ENCODE peak calls at places on chromosomes 4 and X, in nine cellular contexts. E, Z, S, J, K, O, N, H and Y are unnamed samples.

GRCh38 chr4:8332891-8333331 is 63.4 kb downstream of the HTRA3 start:
- DNase-seq in E (no peak), Z (no peak), J (peak; percentile 72), N (no peak), H (no peak), S (no peak), K (no peak), O (no peak), Y (no peak)

GRCh38 chr4:142408003-142408441 is 438.1 kb downstream of the INPP4B start:
- DNase-seq in E (no peak), K (peak; percentile 92), H (no peak), Z (no peak), J (no peak), O (peak; percentile 42), N (peak; percentile 79), S (peak; percentile 61), Y (peak; percentile 89)

GRCh38 chr4:84585276-84585675 is 2.3 kb downstream of the CDS1 start:
- DNase-seq in N (no peak), O (no peak), S (no peak), H (no peak), E (no peak), J (no peak), Z (no peak), K (no peak), Y (no peak)

GRCh38 chr4:83558693-83559092 is 22.8 kb downstream of the GPAT3 start:
- DNase-seq in J (no peak), S (peak; percentile 32), K (no peak), H (no peak), O (no peak), Z (no peak), N (peak; percentile 58), E (no peak), Y (peak; percentile 33)

GRCh38 chrX:74291577-74291963 is 12.4 kb upstream of the ZCCHC13 start:
- DNase-seq in N (no peak), Z (no peak), O (no peak), J (no peak), K (no peak), E (no peak), S (no peak), H (no peak), Y (no peak)

GRCh38 chrX:80285131-80285773 is 135.0 kb upstream of the TENT5D start:
- DNase-seq in J (no peak), H (peak; percentile 3), Z (no peak), N (peak; percentile 40), K (no peak), O (peak; percentile 31), S (no peak), E (no peak), Y (peak; percentile 16)

GRCh38 chrX:71100581-71101505 is 5.2 kb downstream of the FOXO4 start:
- DNase-seq in O (no peak), H (no peak), E (no peak), K (no peak), Z (no peak), S (no peak), N (no peak), J (no peak), Y (no peak)

GRCh38 chr4:146029939-146030710 is 91.5 kb upstream of the ZNF827 start:
- DNase-seq in J (no peak), S (peak; percentile 23), E (no peak), K (no peak), O (peak; percentile 43), Z (peak; percentile 21), H (peak; percentile 75), N (no peak), Y (no peak)

GRCh38 chrX:81338924-81339323 is 137.0 kb downstream of the SH3BGRL start:
- DNase-seq in S (no peak), J (no peak), N (no peak), Z (no peak), O (no peak), H (no peak), E (no peak), K (no peak), Y (no peak)

GRCh38 chr4:107210450-107211239 is 174.5 kb upstream of the DKK2 start:
- DNase-seq in H (no peak), S (peak; percentile 24), Z (no peak), O (no peak), J (no peak), N (peak; percentile 66), E (no peak), K (peak; percentile 35), Y (peak; percentile 42)

GRCh38 chr4:64883087-64883926 is 474.1 kb upstream of the TECRL start:
- DNase-seq in O (no peak), H (no peak), S (no peak), E (no peak), Z (no peak), N (no peak), J (no peak), K (no peak), Y (no peak)

GRCh38 chr4:64882311-64883086 is 473.2 kb upstream of the TECRL start:
- DNase-seq in N (no peak), Z (no peak), J (no peak), H (no peak), E (no peak), O (no peak), K (no peak), S (no peak), Y (no peak)

GRCh38 chr4:64880557-64880956 is 471.3 kb upstream of the TECRL start:
- DNase-seq in K (no peak), O (no peak), J (no peak), S (no peak), E (no peak), H (no peak), Z (no peak), N (no peak), Y (no peak)
- TF ChIP-seq CTCF in K (no peak), O (no peak), J (no peak), S (no peak), E (no peak), H (no peak), Z (no peak), N (no peak), Y (no peak)

GRCh38 chr4:121656269-121656641 is 40.5 kb downstream of the ANXA5 start:
- DNase-seq in H (peak; percentile 47), N (peak; percentile 88), K (peak; percentile 41), E (no peak), S (peak; percentile 93), O (peak; percentile 72), Z (peak; percentile 17), J (no peak), Y (peak; percentile 90)
- TF ChIP-seq CTCF in H (peak; percentile 58), N (peak; percentile 57), K (peak; percentile 38), E (no peak), S (peak; percentile 65), O (peak; percentile 56), Z (peak; percentile 39), J (no peak), Y (peak; percentile 53)

GRCh38 chrX:48815266-48815665 is 11.0 kb upstream of the ERAS start:
- DNase-seq in J (no peak), S (no peak), N (no peak), E (no peak), Z (no peak), H (no peak), K (no peak), O (no peak), Y (no peak)
- TF ChIP-seq CTCF in J (no peak), S (no peak), N (no peak), E (no peak), Z (no peak), H (no peak), K (no peak), O (no peak), Y (no peak)

GRCh38 chr4:41727861-41728570 is 20.5 kb downstream of the PHOX2B start:
- DNase-seq in J (no peak), H (no peak), O (no peak), S (no peak), E (no peak), N (no peak), K (no peak), Z (no peak), Y (no peak)

GRCh38 chr4:41728571-41728908 is 20.0 kb downstream of the PHOX2B start:
- DNase-seq in H (no peak), S (peak; percentile 58), E (no peak), Z (no peak), K (no peak), O (no peak), J (no peak), N (no peak), Y (no peak)

GRCh38 chr4:41722171-41722570 is 26.4 kb downstream of the PHOX2B start:
- DNase-seq in H (no peak), S (peak; percentile 31), K (no peak), Z (no peak), N (no peak), O (no peak), E (no peak), J (no peak), Y (no peak)

GRCh38 chr4:41723286-41723685 is 25.2 kb downstream of the PHOX2B start:
- DNase-seq in K (no peak), H (no peak), Z (no peak), S (no peak), J (no peak), N (no peak), O (no peak), E (no peak), Y (no peak)

DNA sequence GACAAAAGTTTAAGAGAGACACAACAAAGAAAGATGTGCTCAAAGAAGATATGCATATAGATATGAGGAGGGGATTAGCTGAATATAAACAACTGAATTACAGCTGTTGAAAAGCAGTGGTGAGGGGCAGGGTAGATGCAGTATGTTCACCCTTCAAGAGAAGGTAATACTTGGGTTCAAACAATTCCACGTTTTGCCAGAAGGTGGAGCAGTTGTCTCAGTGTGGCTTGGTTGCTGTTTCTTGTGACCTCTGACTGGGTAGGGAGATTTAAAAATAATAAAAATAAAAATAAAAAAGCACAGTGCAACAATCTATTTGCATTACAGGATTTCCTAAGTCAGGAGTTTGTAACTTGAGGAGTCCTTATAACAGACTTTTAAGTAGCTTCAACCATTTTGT is 23.3 kb downstream of the PHOX2B start:
- DNase-seq in K (no peak), J (no peak), H (no peak), S (no peak), Z (no peak), N (no peak), E (no peak), O (no peak), Y (no peak)
- TF ChIP-seq CTCF in K (no peak), J (no peak), H (peak; percentile 61), S (peak; percentile 33), Z (no peak), N (no peak), E (no peak), O (no peak), Y (no peak)

GRCh38 chrX:57752866-57753265 is 72.8 kb upstream of the NLRP2B start:
- DNase-seq in O (no peak), S (no peak), K (no peak), J (no peak), Z (no peak), N (no peak), H (no peak), E (no peak), Y (no peak)
- TF ChIP-seq CTCF in O (peak; percentile 7), S (no peak), K (no peak), J (no peak), Z (no peak), N (peak; percentile 7), H (peak; percentile 18), E (no peak), Y (no peak)

GRCh38 chrX:10981491-10981890 is 129.6 kb upstream of the HCCS start:
- DNase-seq in S (peak; percentile 14), J (no peak), H (no peak), E (no peak), K (no peak), Z (no peak), N (no peak), O (peak; percentile 70), Y (no peak)
- TF ChIP-seq CTCF in S (no peak), J (no peak), H (no peak), E (no peak), K (no peak), Z (no peak), N (no peak), O (no peak), Y (no peak)

GRCh38 chrX:148133099-148133725 is 152.1 kb downstream of the FMR1NB start:
- DNase-seq in S (no peak), K (no peak), H (peak; percentile 64), E (no peak), O (no peak), N (peak; percentile 11), J (no peak), Z (no peak), Y (peak; percentile 5)
- TF ChIP-seq CTCF in S (no peak), K (no peak), H (peak; percentile 72), E (peak; percentile 46), O (no peak), N (no peak), J (no peak), Z (no peak), Y (no peak)